ENCODE peak calls at places on chromosomes 13 and 19, in six cellular contexts. B is heart left ventricle, E is uterus, A is stomach, N is tibial nerve, G is body of pancreas. D is an unnamed sample.
A peak's percentile ranks its signal among the peaks of the same experiment; 100 is the strongest.

GRCh38 chr13:31046711-31047279 is 114.3 kb downstream of the TEX26 start:
- DNase-seq in E (peak; percentile 31), B (peak; percentile 11), G (peak; percentile 17), N (no peak), A (no peak), D (no peak)

GRCh38 chr13:73985789-73986188 is 148.4 kb downstream of the KLF12 start:
- DNase-seq in G (no peak), B (no peak), A (no peak), N (no peak), E (no peak), D (no peak)

GRCh38 chr19:36999313-36999712 is 78.9 kb upstream of the ZNF420 start:
- DNase-seq in A (no peak), G (no peak), E (no peak), N (no peak), B (no peak), D (no peak)

GRCh38 chr13:113653264-113654174 is 4.5 kb downstream of the ATP4B start:
- DNase-seq in E (no peak), B (peak; percentile 6), N (peak; percentile 5), A (peak; percentile 24), G (peak; percentile 4), D (no peak)

GRCh38 chr13:96086736-96087135 is 3.2 kb upstream of the HS6ST3 start:
- DNase-seq in B (no peak), E (no peak), G (no peak), A (no peak), N (no peak), D (no peak)

GRCh38 chr13:20351279-20352022 is 119.3 kb upstream of the GJB6 start:
- DNase-seq in N (no peak), A (no peak), G (peak; percentile 17), E (no peak), B (no peak), D (no peak)

GRCh38 chr13:31236211-31236786 is 36.5 kb downstream of the B3GLCT start:
- DNase-seq in E (no peak), B (no peak), N (no peak), G (no peak), A (no peak), D (no peak)

GRCh38 chr19:12163841-12164240 is 945 bp downstream of the ZNF136 start:
- DNase-seq in A (no peak), N (no peak), B (no peak), E (no peak), G (no peak), D (no peak)

GRCh38 chr13:75353786-75354193 is 128.2 kb downstream of the TBC1D4 start:
- DNase-seq in E (no peak), A (no peak), G (no peak), N (no peak), B (peak; percentile 21), D (no peak)

DNA sequence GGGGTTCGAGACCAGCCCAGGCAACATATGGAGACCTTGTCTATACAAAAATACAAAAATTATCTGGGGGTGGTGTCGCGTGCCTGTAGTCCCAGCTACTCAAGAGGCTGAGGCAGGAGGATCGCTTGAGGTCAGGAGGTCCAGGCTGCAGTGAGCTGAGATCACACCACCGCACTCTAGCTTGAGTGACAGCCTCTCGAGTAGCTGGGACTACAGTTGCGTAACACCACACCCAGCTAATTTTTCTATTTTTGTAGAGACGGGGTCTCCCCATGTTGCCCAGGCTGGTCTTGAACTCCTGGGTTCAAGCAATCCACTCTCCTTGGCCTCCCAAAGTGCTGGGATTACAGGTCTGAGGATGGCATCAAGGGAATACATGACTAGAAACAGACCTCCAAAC is 30.8 kb upstream of the MUC16 start:
- DNase-seq in A (no peak), G (no peak), B (no peak), E (no peak), N (no peak), D (no peak)
- TF ChIP-seq POLR2A in A (no peak), G (no peak), B (no peak), E (no peak), N (no peak), D (no peak)

DNA sequence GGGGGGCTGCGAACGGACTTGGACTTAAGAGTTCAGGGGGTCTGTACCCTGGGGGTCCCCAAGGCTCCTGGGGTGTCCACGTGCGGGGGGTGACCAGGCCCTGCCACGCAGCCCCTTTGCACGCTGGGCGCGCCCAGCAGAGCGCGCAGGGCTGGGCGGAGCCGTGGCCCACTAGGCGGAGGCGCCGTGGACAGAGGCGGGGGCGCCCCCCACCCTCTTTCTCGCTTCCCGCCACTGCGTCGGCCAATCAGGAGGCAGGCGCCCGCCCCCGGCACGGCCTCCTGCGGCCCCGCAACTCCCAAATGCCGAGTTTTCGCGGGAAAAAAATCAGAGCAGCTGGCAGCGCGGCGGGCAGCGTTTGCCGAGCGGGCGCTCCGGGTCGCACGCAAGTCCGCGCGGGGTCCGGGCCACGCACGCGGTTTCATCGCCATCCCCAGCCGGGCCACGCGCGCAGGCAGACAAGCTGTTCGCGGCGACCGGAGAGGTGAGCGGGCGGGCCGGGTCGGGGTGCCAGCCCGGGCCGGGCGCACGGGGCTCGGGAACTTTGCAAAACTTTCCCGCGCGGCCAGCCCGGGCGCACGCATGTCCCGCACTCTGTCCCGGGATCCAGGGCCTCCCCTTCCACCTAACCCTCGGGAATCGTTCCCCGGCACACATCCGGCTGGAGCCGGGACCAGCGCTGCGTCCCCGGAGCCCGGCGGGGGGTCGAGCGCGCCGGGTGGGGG is at the start of gene UHRF1:
- DNase-seq in A (no peak), G (no peak), B (no peak), N (no peak), E (no peak), D (peak; percentile 62)
- TF ChIP-seq POLR2A in A (no peak), G (no peak), B (no peak), N (no peak), E (no peak), D (peak; percentile 69)

GRCh38 chr19:8361921-8362793 is 1.8 kb upstream of the ANGPTL4 start:
- DNase-seq in G (peak; percentile 100), A (peak; percentile 98), B (peak; percentile 94), N (peak; percentile 86), E (peak; percentile 90), D (peak; percentile 94)

GRCh38 chr19:8366121-8366581 is 2.2 kb downstream of the ANGPTL4 start:
- DNase-seq in G (peak; percentile 47), N (no peak), E (no peak), A (no peak), B (no peak), D (peak; percentile 7)

GRCh38 chr19:8367327-8368001 is 3.5 kb downstream of the ANGPTL4 start:
- DNase-seq in A (peak; percentile 96), E (peak; percentile 91), N (peak; percentile 75), G (peak; percentile 99), B (peak; percentile 89), D (peak; percentile 93)

GRCh38 chr19:8366961-8367326 is 3.0 kb downstream of the ANGPTL4 start:
- DNase-seq in N (no peak), G (peak; percentile 85), B (peak; percentile 40), A (no peak), E (peak; percentile 74), D (no peak)

DNA sequence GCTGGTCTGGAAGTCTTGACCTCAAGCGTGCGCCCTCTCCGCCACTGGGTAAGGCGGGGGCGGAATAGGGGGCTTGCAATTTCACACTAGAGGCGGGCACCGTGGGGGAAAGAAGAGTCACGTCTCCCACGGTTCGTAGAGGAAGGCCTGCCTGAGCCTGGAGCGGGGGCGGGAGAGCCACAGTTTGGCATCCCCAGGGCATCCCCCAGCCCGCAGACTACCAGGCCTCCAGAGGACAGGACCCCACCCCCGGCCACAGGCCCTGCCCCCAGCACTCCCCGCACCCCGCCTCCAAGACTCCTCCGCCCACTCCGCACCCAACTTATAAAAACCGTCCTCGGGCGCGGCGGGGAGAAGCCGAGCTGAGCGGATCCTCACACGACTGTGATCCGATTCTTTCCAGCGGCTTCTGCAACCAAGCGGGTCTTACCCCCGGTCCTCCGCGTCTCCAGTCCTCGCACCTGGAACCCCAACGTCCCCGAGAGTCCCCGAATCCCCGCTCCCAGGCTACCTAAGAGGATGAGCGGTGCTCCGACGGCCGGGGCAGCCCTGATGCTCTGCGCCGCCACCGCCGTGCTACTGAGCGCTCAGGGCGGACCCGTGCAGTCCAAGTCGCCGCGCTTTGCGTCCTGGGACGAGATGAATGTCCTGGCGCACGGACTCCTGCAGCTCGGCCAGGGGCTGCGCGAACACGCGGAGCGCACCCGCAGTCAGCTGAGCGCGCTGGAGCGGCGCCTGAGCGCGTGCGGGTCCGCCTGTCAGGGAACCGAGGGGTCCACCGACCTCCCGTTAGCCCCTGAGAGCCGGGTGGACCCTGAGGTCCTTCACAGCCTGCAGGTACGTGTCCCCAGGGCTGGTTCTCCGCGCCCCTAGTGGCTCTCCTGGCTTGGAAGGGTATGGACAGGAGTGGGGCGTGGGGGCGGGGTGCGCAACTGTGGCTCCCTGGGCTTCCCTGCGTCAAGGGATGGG is at the start of gene ANGPTL4:
- DNase-seq in B (peak; percentile 78), A (peak; percentile 82), G (peak; percentile 81), N (peak; percentile 71), E (peak; percentile 80), D (peak; percentile 2)
- TF ChIP-seq POLR2A in B (peak; percentile 91), A (no peak), G (peak; percentile 94), N (peak; percentile 67), E (no peak), D (peak; percentile 28)

GRCh38 chr13:44840131-44840530 is 149.1 kb downstream of the NUFIP1 start:
- DNase-seq in A (no peak), G (no peak), E (no peak), N (no peak), B (no peak), D (no peak)

GRCh38 chr13:44834404-44834803 is 154.9 kb downstream of the NUFIP1 start:
- DNase-seq in B (no peak), N (no peak), E (no peak), G (no peak), A (no peak), D (no peak)

GRCh38 chr13:44842158-44842557 is 147.1 kb downstream of the NUFIP1 start:
- DNase-seq in B (no peak), G (no peak), E (no peak), N (no peak), A (no peak), D (no peak)

GRCh38 chr13:44833626-44834025 is 155.6 kb downstream of the NUFIP1 start:
- DNase-seq in G (no peak), E (no peak), A (no peak), N (no peak), B (no peak), D (no peak)

DNA sequence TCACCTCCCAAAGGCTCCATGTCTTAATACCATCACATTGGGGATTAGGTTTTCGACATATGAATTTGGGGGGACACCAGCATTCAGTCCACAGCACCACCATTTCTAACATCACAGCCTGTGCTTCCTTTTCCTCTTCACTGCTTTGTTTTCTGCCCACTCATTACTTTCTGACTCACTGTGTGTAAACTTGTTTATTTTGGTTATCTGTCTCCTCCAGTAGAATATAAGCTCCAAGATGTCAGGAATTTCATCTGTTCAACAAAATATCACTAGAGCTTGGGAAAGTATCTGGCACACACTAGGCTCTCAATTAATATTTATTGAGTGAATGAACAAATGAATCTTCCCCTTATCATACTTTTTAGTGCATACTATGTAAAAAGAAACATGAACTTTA is 152.0 kb downstream of the NUFIP1 start:
- DNase-seq in E (no peak), G (no peak), A (no peak), N (no peak), B (no peak), D (no peak)
- TF ChIP-seq POLR2A in E (no peak), G (no peak), A (no peak), N (no peak), B (no peak), D (no peak)